ENCODE peak calls at places on chromosomes 16 and 17, in four cellular contexts. S, N, T and R are unnamed samples.
A peak's percentile ranks its signal among the peaks of the same experiment; 100 is the strongest.

GRCh38 chr17:4509402-4509801 is 10.7 kb downstream of the SPNS2 start:
- DNase-seq in S (no peak), T (no peak), N (no peak), R (peak; percentile 22)

GRCh38 chr17:52159159-52159809 is 770 bp upstream of the CA10 start:
- DNase-seq in S (no peak), T (no peak), N (no peak), R (no peak)

GRCh38 chr17:35630530-35631148 is 43.5 kb downstream of the AP2B1 start:
- DNase-seq in S (no peak), T (no peak), N (no peak), R (no peak)

GRCh38 chr16:23254338-23254737 is 47.8 kb upstream of the SCNN1B start:
- DNase-seq in N (no peak), T (no peak), S (no peak), R (no peak)

GRCh38 chr16:83744521-83744981 is 63.2 kb upstream of the HSBP1 start:
- DNase-seq in N (no peak), S (peak; percentile 33), T (no peak), R (no peak)

GRCh38 chr16:75196826-75197225 is 10.1 kb downstream of the CTRB2 start:
- DNase-seq in N (no peak), T (no peak), S (no peak), R (no peak)

GRCh38 chr17:38738686-38739085 is 8.5 kb downstream of the CISD3 start:
- DNase-seq in N (no peak), T (no peak), S (no peak), R (no peak)

GRCh38 chr17:38671939-38672720 is 2.6 kb downstream of the EPOP start:
- DNase-seq in S (no peak), T (no peak), N (no peak), R (no peak)

DNA sequence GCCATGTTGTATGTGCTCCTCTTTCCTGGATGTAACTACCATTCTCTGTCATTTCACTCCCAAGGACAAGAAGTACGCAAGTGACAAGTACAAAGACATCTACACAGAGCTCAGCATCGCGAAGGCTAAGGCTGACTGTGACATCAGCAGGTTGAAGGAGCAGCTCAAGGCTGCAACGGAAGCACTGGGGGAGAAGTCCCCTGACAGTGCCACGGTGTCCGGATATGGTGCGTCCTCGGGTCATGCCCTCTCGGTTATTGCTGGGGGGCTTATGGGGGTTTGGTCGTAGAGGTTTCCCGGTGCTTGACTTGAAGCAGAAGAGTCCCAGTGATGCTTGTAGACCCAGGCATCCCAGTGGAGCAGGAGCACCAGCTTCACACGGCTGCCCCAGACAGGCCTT is 28.9 kb downstream of the PLD6 start:
- DNase-seq in T (no peak), N (no peak), S (no peak), R (peak; percentile 63)
- H3K36me3 ChIP-seq in T (peaks cover 30% of the 10 kb centered on the region), N (no peaks in the 10 kb centered on the region), S (no peaks in the 10 kb centered on the region), R (peaks cover 28% of the 10 kb centered on the region)

GRCh38 chr17:8494506-8495111 is 58.9 kb downstream of the NDEL1 start:
- DNase-seq in S (no peak), N (no peak), T (no peak), R (no peak)
- H3K36me3 ChIP-seq in S (no peaks in the 10 kb centered on the region), N (no peaks in the 10 kb centered on the region), T (no peaks in the 10 kb centered on the region), R (no peaks in the 10 kb centered on the region)

DNA sequence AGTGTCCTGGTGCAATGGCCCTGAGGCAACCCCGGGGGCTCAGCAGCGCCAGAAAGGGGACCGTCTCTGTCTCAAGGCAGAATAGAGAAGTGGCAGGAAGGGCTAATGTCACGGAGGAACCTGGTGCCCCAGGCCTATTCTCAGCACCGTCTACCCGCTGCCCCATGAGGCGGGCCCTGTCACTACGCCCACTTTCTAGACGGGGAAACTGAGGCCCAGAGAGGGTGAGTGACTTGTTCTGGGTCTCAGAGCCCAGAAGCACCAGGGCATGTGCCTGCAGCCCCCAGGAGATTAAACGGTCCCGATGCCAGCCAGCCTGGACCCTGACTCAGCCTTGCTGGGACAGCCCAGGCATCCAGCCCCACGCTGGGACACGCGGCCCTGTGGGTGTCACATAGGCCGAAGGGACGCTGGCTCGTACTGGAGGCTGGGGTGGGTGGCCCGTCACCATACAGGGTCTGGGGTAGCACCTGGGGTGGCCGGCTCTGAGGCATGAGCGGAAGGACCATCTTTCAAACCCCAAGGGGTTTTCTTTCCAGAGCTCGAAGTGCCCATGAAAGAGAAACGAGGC is 40.2 kb upstream of the PABPN1L start:
- DNase-seq in N (no peak), S (no peak), T (no peak), R (no peak)
- H3K36me3 ChIP-seq in N (no peaks in the 10 kb centered on the region), S (no peaks in the 10 kb centered on the region), T (no peaks in the 10 kb centered on the region), R (no peaks in the 10 kb centered on the region)

DNA sequence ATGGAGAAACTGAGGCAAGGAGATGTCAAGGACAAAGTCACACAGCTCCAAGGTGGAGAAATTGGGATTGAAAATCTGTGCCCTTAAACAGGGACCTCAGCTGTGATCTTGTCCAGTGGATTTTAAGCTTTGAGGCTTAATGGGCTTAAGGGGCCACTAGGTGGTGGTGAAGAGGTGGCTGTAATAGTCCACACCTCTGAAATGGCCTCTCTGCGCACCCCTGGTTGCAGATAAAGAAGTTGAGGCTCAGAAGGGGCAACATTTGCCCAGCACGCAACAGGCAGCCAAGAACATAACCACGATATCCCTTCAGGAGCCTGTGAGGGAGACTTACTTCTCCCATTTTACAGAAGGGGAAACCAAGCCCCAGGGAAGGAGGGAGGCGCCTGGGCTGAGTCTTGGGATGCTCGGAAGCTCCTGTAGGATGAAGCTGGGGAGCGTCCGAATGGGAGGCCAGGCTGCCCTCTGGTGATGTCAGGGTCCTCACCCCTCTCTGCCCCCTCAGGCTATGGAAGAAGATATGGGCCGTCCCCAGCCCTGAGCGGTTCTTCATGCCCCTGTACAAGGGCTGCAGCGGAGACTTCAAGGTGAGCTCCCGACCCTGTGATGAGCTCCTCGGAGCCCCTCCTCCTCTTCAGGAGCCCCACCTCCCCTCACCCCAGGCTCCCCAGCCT is 43.7 kb downstream of the IL21R start:
- DNase-seq in T (no peak), S (no peak), N (no peak), R (no peak)
- H3K36me3 ChIP-seq in T (peaks cover 50% of the 10 kb centered on the region), S (no peaks in the 10 kb centered on the region), N (no peaks in the 10 kb centered on the region), R (peaks cover 52% of the 10 kb centered on the region)